ENCODE peak calls at places on chromosomes 7 and 10, in nine cellular contexts. One of them, this sample, is unnamed.
A peak's percentile ranks its signal among the peaks of the same experiment; 100 is the strongest.

GRCh38 chr7:95527033-95527775 is 41.5 kb downstream of the ASB4 start:
- DNase-seq in CD4-positive, CD25-positive, alpha-beta regulatory T cell: no peak
- DNase-seq in BE2C: peak; percentile 69
- DNase-seq in lung: peak; percentile 56
- DNase-seq in upper lobe of right lung: no peak
- DNase-seq in kidney epithelial cell: no peak
- DNase-seq in ovary: peak; percentile 70
- DNase-seq in PC-3: peak; percentile 65
- DNase-seq in H7: peak; percentile 72
- DNase-seq in this sample: peak; percentile 84

GRCh38 chr10:99850041-99850766 is 67.8 kb downstream of the ABCC2 start:
- DNase-seq in CD4-positive, CD25-positive, alpha-beta regulatory T cell: no peak
- DNase-seq in BE2C: no peak
- DNase-seq in lung: no peak
- DNase-seq in upper lobe of right lung: no peak
- DNase-seq in kidney epithelial cell: no peak
- DNase-seq in ovary: no peak
- DNase-seq in PC-3: no peak
- DNase-seq in H7: peak; percentile 30
- DNase-seq in this sample: peak; percentile 60

GRCh38 chr7:50342616-50343114 is 38.1 kb downstream of the IKZF1 start:
- DNase-seq in CD4-positive, CD25-positive, alpha-beta regulatory T cell: peak; percentile 54
- DNase-seq in BE2C: no peak
- DNase-seq in lung: no peak
- DNase-seq in upper lobe of right lung: no peak
- DNase-seq in kidney epithelial cell: no peak
- DNase-seq in ovary: no peak
- DNase-seq in PC-3: no peak
- DNase-seq in H7: no peak
- DNase-seq in this sample: peak; percentile 58

GRCh38 chr10:31381171-31381570 is 62.2 kb downstream of the ZEB1 start:
- DNase-seq in CD4-positive, CD25-positive, alpha-beta regulatory T cell: no peak
- DNase-seq in BE2C: no peak
- DNase-seq in lung: no peak
- DNase-seq in upper lobe of right lung: no peak
- DNase-seq in kidney epithelial cell: no peak
- DNase-seq in ovary: no peak
- DNase-seq in PC-3: no peak
- DNase-seq in H7: no peak
- DNase-seq in this sample: no peak

GRCh38 chr7:45178241-45179225 is 20.9 kb downstream of the RAMP3 start:
- DNase-seq in CD4-positive, CD25-positive, alpha-beta regulatory T cell: no peak
- DNase-seq in BE2C: peak; percentile 43
- DNase-seq in lung: no peak
- DNase-seq in upper lobe of right lung: peak; percentile 49
- DNase-seq in kidney epithelial cell: no peak
- DNase-seq in ovary: no peak
- DNase-seq in PC-3: no peak
- DNase-seq in H7: peak; percentile 85
- DNase-seq in this sample: peak; percentile 76

GRCh38 chr10:122466866-122467470 is 5.6 kb downstream of the HTRA1 start:
- DNase-seq in CD4-positive, CD25-positive, alpha-beta regulatory T cell: no peak
- DNase-seq in BE2C: no peak
- DNase-seq in lung: no peak
- DNase-seq in upper lobe of right lung: no peak
- DNase-seq in kidney epithelial cell: no peak
- DNase-seq in ovary: no peak
- DNase-seq in PC-3: no peak
- DNase-seq in H7: no peak
- DNase-seq in this sample: no peak

GRCh38 chr10:45555789-45556188 is 116.8 kb downstream of the ZFAND4 start:
- DNase-seq in CD4-positive, CD25-positive, alpha-beta regulatory T cell: no peak
- DNase-seq in BE2C: no peak
- DNase-seq in lung: no peak
- DNase-seq in upper lobe of right lung: no peak
- DNase-seq in kidney epithelial cell: no peak
- DNase-seq in ovary: no peak
- DNase-seq in PC-3: no peak
- DNase-seq in H7: no peak
- DNase-seq in this sample: no peak

GRCh38 chr10:308572-309085 is 173.4 kb downstream of the ZMYND11 start:
- DNase-seq in CD4-positive, CD25-positive, alpha-beta regulatory T cell: no peak
- DNase-seq in BE2C: no peak
- DNase-seq in lung: no peak
- DNase-seq in upper lobe of right lung: no peak
- DNase-seq in kidney epithelial cell: no peak
- DNase-seq in ovary: no peak
- DNase-seq in PC-3: no peak
- DNase-seq in H7: no peak
- DNase-seq in this sample: no peak

GRCh38 chr7:131107343-131108211 is 220.1 kb upstream of the MKLN1 start:
- DNase-seq in CD4-positive, CD25-positive, alpha-beta regulatory T cell: peak; percentile 74
- DNase-seq in BE2C: peak; percentile 79
- DNase-seq in lung: peak; percentile 77
- DNase-seq in upper lobe of right lung: peak; percentile 84
- DNase-seq in kidney epithelial cell: no peak
- DNase-seq in ovary: peak; percentile 78
- DNase-seq in PC-3: peak; percentile 64
- DNase-seq in H7: peak; percentile 85
- DNase-seq in this sample: peak; percentile 79

GRCh38 chr10:23643396-23643795 is 204.5 kb downstream of the OTUD1 start:
- DNase-seq in CD4-positive, CD25-positive, alpha-beta regulatory T cell: no peak
- DNase-seq in BE2C: no peak
- DNase-seq in lung: peak; percentile 34
- DNase-seq in upper lobe of right lung: no peak
- DNase-seq in kidney epithelial cell: no peak
- DNase-seq in ovary: no peak
- DNase-seq in PC-3: no peak
- DNase-seq in H7: no peak
- DNase-seq in this sample: no peak

GRCh38 chr7:151125459-151125834 is 39.2 kb downstream of the AGAP3 start:
- DNase-seq in CD4-positive, CD25-positive, alpha-beta regulatory T cell: no peak
- DNase-seq in BE2C: no peak
- DNase-seq in lung: no peak
- DNase-seq in upper lobe of right lung: no peak
- DNase-seq in kidney epithelial cell: no peak
- DNase-seq in ovary: no peak
- DNase-seq in PC-3: no peak
- DNase-seq in H7: peak; percentile 97
- DNase-seq in this sample: peak; percentile 94
- H3K4me3 ChIP-seq in CD4-positive, CD25-positive, alpha-beta regulatory T cell: no peak overlapping the region
- H3K4me3 ChIP-seq in BE2C: no peak overlapping the region
- H3K4me3 ChIP-seq in lung: no peak overlapping the region
- H3K4me3 ChIP-seq in upper lobe of right lung: peak overlapping the region; percentile 19
- H3K4me3 ChIP-seq in kidney epithelial cell: peak overlapping the region; percentile 16
- H3K4me3 ChIP-seq in ovary: peak overlapping the region; percentile 40
- H3K4me3 ChIP-seq in PC-3: no peak overlapping the region
- H3K4me3 ChIP-seq in H7: peak overlapping the region; percentile 47
- H3K4me3 ChIP-seq in this sample: peak overlapping the region; percentile 73

GRCh38 chr7:86826948-86827347 is 183.2 kb downstream of the GRM3 start:
- DNase-seq in CD4-positive, CD25-positive, alpha-beta regulatory T cell: no peak
- DNase-seq in BE2C: no peak
- DNase-seq in lung: no peak
- DNase-seq in upper lobe of right lung: no peak
- DNase-seq in kidney epithelial cell: no peak
- DNase-seq in ovary: no peak
- DNase-seq in PC-3: no peak
- DNase-seq in H7: no peak
- DNase-seq in this sample: no peak
- H3K27me3 ChIP-seq in CD4-positive, CD25-positive, alpha-beta regulatory T cell: no peaks in the 10 kb centered on the region
- H3K27me3 ChIP-seq in BE2C: no peaks in the 10 kb centered on the region
- H3K27me3 ChIP-seq in lung: no peaks in the 10 kb centered on the region
- H3K27me3 ChIP-seq in upper lobe of right lung: no peaks in the 10 kb centered on the region
- H3K27me3 ChIP-seq in kidney epithelial cell: no peaks in the 10 kb centered on the region
- H3K27me3 ChIP-seq in ovary: no peaks in the 10 kb centered on the region
- H3K27me3 ChIP-seq in PC-3: peaks cover 4% of the 10 kb centered on the region
- H3K27me3 ChIP-seq in H7: no peaks in the 10 kb centered on the region
- H3K27me3 ChIP-seq in this sample: no peaks in the 10 kb centered on the region

DNA sequence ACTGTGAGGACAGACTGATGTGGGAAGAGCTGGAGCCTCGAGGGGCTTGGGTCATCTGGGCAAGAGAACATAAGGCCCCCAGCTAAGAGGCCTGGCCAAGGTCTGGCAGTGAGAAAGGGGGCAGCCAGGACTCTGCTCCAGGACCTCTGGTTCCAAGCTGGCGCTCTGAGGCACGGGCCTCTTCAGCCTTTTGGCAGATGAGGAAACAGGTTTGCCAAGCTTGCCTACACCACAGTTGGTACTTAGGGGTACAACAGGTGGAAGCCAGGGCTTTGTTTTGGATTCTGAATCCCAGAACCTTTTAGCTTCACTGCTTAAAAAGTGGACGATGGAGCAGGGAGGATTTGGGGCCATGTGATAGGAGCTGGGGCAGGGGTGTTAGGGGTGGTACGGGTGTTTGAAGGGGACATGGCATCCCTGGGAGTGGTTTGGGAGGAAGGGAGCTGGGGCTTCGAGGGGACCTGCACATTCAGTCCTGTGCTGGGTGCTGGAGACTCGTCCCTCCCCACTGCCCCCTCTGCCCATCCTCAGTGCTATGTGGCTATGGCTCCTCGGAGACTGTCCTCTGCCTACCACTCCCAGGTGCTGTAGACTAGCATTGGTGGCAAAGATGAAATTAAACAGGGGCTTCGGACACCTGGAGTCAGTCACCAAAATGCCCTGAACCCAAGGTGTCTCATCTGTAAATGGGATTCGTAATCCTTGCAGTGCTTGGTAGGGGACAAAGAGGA is 30.3 kb downstream of the ZNF775 start:
- DNase-seq in CD4-positive, CD25-positive, alpha-beta regulatory T cell: no peak
- DNase-seq in BE2C: no peak
- DNase-seq in lung: no peak
- DNase-seq in upper lobe of right lung: no peak
- DNase-seq in kidney epithelial cell: no peak
- DNase-seq in ovary: no peak
- DNase-seq in PC-3: no peak
- DNase-seq in H7: peak; percentile 18
- DNase-seq in this sample: peak; percentile 28
- H3K4me3 ChIP-seq in CD4-positive, CD25-positive, alpha-beta regulatory T cell: no peak overlapping the region
- H3K4me3 ChIP-seq in BE2C: no peak overlapping the region
- H3K4me3 ChIP-seq in lung: no peak overlapping the region
- H3K4me3 ChIP-seq in upper lobe of right lung: no peak overlapping the region
- H3K4me3 ChIP-seq in kidney epithelial cell: no peak overlapping the region
- H3K4me3 ChIP-seq in ovary: no peak overlapping the region
- H3K4me3 ChIP-seq in PC-3: no peak overlapping the region
- H3K4me3 ChIP-seq in H7: no peak overlapping the region
- H3K4me3 ChIP-seq in this sample: no peak overlapping the region

GRCh38 chr10:100873081-100873824 is 39.5 kb upstream of the SLF2 start:
- DNase-seq in CD4-positive, CD25-positive, alpha-beta regulatory T cell: no peak
- DNase-seq in BE2C: no peak
- DNase-seq in lung: no peak
- DNase-seq in upper lobe of right lung: no peak
- DNase-seq in kidney epithelial cell: no peak
- DNase-seq in ovary: no peak
- DNase-seq in PC-3: no peak
- DNase-seq in H7: no peak
- DNase-seq in this sample: no peak

GRCh38 chr10:100876575-100877158 is 36.1 kb upstream of the SLF2 start:
- DNase-seq in CD4-positive, CD25-positive, alpha-beta regulatory T cell: no peak
- DNase-seq in BE2C: no peak
- DNase-seq in lung: no peak
- DNase-seq in upper lobe of right lung: no peak
- DNase-seq in kidney epithelial cell: no peak
- DNase-seq in ovary: no peak
- DNase-seq in PC-3: no peak
- DNase-seq in H7: no peak
- DNase-seq in this sample: no peak

GRCh38 chr10:100875484-100876166 is 37.1 kb upstream of the SLF2 start:
- DNase-seq in CD4-positive, CD25-positive, alpha-beta regulatory T cell: no peak
- DNase-seq in BE2C: no peak
- DNase-seq in lung: no peak
- DNase-seq in upper lobe of right lung: no peak
- DNase-seq in kidney epithelial cell: no peak
- DNase-seq in ovary: no peak
- DNase-seq in PC-3: no peak
- DNase-seq in H7: no peak
- DNase-seq in this sample: no peak

GRCh38 chr10:100873825-100874326 is 38.9 kb upstream of the SLF2 start:
- DNase-seq in CD4-positive, CD25-positive, alpha-beta regulatory T cell: no peak
- DNase-seq in BE2C: no peak
- DNase-seq in lung: no peak
- DNase-seq in upper lobe of right lung: no peak
- DNase-seq in kidney epithelial cell: no peak
- DNase-seq in ovary: no peak
- DNase-seq in PC-3: no peak
- DNase-seq in H7: no peak
- DNase-seq in this sample: no peak

DNA sequence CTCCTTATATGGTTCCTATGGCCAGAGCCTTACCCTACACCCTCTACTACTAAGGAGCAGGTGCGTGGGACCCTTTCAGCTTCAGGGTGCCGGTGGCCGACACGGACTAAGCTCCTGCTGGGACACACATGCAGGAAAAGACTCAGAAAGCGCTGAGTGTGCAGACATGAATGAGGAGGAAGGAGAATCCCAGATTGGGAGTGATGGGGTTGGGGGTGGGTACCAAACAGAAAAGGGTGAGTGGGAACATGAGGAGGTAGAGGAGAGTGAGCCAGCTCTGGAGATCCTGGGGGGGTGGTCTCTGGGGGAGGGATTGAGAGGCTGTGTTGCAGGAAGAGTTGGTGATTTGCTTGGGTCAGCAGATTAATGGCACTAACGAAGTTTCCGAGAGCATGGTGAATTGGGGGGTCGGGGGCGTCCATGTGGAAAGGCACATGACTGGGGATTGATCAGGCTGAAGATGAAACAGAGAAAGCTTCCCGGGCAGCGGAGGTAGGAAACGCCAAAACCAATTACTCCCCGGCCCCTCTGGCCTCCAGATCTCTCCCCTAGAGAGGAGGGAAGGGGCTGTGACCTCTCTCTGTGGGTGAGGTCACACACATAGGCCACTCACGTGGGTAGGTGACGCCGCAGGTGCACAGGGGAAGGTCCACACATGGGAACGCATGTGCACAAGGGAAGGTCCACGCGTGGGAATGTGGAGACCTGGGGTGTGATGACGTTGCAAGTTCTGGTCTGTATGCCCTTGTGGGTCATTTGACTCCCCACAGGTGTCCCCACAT is 37.9 kb upstream of the SLF2 start:
- DNase-seq in CD4-positive, CD25-positive, alpha-beta regulatory T cell: no peak
- DNase-seq in BE2C: no peak
- DNase-seq in lung: no peak
- DNase-seq in upper lobe of right lung: no peak
- DNase-seq in kidney epithelial cell: no peak
- DNase-seq in ovary: no peak
- DNase-seq in PC-3: no peak
- DNase-seq in H7: no peak
- DNase-seq in this sample: no peak
- H3K27me3 ChIP-seq in CD4-positive, CD25-positive, alpha-beta regulatory T cell: no peaks in the 10 kb centered on the region
- H3K27me3 ChIP-seq in BE2C: no peaks in the 10 kb centered on the region
- H3K27me3 ChIP-seq in lung: no peaks in the 10 kb centered on the region
- H3K27me3 ChIP-seq in upper lobe of right lung: peaks cover 25% of the 10 kb centered on the region
- H3K27me3 ChIP-seq in kidney epithelial cell: no peaks in the 10 kb centered on the region
- H3K27me3 ChIP-seq in ovary: no peaks in the 10 kb centered on the region
- H3K27me3 ChIP-seq in PC-3: no peaks in the 10 kb centered on the region
- H3K27me3 ChIP-seq in H7: peaks cover 2% of the 10 kb centered on the region
- H3K27me3 ChIP-seq in this sample: peaks cover 34% of the 10 kb centered on the region

This sample was measured in endodermal cell.